ENCODE peak calls at places on chromosomes 11 and 22, in ten cellular contexts. H, A, Y, E, O, L, Q, P, G and X are unnamed samples.

GRCh38 chr11:68146704-68147474 is 25.7 kb upstream of the CHKA start:
- DNase-seq in O (no peak), A (peak), G (no peak), Q (peak), L (no peak), Y (peak), H (no peak), E (no peak), P (peak), X (peak)

GRCh38 chr11:36240746-36241295 is 48.4 kb downstream of the COMMD9 start:
- DNase-seq in Y (no peak), O (no peak), G (no peak), E (no peak), A (no peak), P (no peak), L (no peak), H (no peak), Q (no peak), X (no peak)

GRCh38 chr11:45500457-45500856 is 165.0 kb downstream of the CHST1 start:
- DNase-seq in P (peak), Y (no peak), H (no peak), E (no peak), L (no peak), O (no peak), G (no peak), A (no peak), Q (no peak), X (no peak)

GRCh38 chr11:47768090-47768620 is 1.0 kb upstream of the FNBP4 start:
- DNase-seq in Y (peak), O (peak), E (peak), P (peak), L (peak), Q (peak), H (peak), G (peak), A (peak), X (peak)

GRCh38 chr11:47180006-47180787 is 3.5 kb upstream of the ARFGAP2 start:
- DNase-seq in Q (no peak), P (no peak), E (no peak), L (no peak), A (no peak), H (no peak), G (no peak), Y (no peak), O (no peak), X (no peak)

GRCh38 chr22:31199187-31199586 is 12.9 kb upstream of the LIMK2 start:
- DNase-seq in O (no peak), Y (no peak), Q (no peak), H (no peak), G (no peak), A (no peak), L (no peak), P (no peak), E (no peak), X (no peak)

GRCh38 chr11:47587733-47588326 is 1.4 kb downstream of the FAM180B start:
- DNase-seq in G (no peak), H (no peak), Y (peak), P (no peak), A (no peak), L (no peak), E (no peak), O (no peak), Q (peak), X (no peak)

GRCh38 chr11:26186389-26186788 is 145.5 kb upstream of the ANO3 start:
- DNase-seq in G (no peak), Q (no peak), L (no peak), H (no peak), P (no peak), Y (no peak), A (no peak), E (no peak), O (no peak), X (no peak)

GRCh38 chr22:21013742-21014201 is 1.2 kb upstream of the P2RX6 start:
- DNase-seq in G (no peak), H (no peak), L (no peak), Y (no peak), Q (no peak), A (no peak), O (no peak), P (no peak), E (no peak), X (no peak)

GRCh38 chr11:1843098-1843473 is 4.3 kb downstream of the TNNI2 start:
- DNase-seq in Y (no peak), P (no peak), G (no peak), A (no peak), E (no peak), Q (peak), H (no peak), O (no peak), L (no peak), X (no peak)

GRCh38 chr22:48397531-48398180 is 1430.0 kb downstream of the BRD1 start:
- DNase-seq in O (no peak), P (no peak), G (no peak), Q (no peak), L (no peak), E (no peak), Y (no peak), H (no peak), A (no peak), X (peak)

GRCh38 chr11:44693654-44694119 is 33.1 kb upstream of the TSPAN18 start:
- DNase-seq in O (no peak), Y (no peak), G (no peak), L (no peak), E (no peak), Q (no peak), P (no peak), A (no peak), H (no peak), X (no peak)